ENCODE peak calls at places on chromosomes 6 and 20, in seven cellular contexts. One of them, this sample, is unnamed.

GRCh38 chr6:55636406-55637102 is 57.6 kb upstream of the HMGCLL1 start:
- DNase-seq in lung: no peak
- DNase-seq in HCT116: no peak
- DNase-seq in neural progenitor cell: no peak
- DNase-seq in IMR-90: peak; percentile 76
- DNase-seq in ascending aorta: no peak
- DNase-seq in H7: no peak
- DNase-seq in this sample: peak; percentile 14

GRCh38 chr6:110898111-110898510 is 23.5 kb downstream of the AMD1 start:
- DNase-seq in lung: no peak
- DNase-seq in HCT116: no peak
- DNase-seq in neural progenitor cell: no peak
- DNase-seq in IMR-90: no peak
- DNase-seq in ascending aorta: no peak
- DNase-seq in H7: no peak
- DNase-seq in this sample: no peak

GRCh38 chr6:25050356-25050755 is 114.6 kb upstream of the RIPOR2 start:
- DNase-seq in lung: no peak
- DNase-seq in HCT116: no peak
- DNase-seq in neural progenitor cell: no peak
- DNase-seq in IMR-90: peak; percentile 94
- DNase-seq in ascending aorta: no peak
- DNase-seq in H7: no peak
- DNase-seq in this sample: peak; percentile 25

GRCh38 chr6:79536615-79536968 is 638 bp downstream of the LCA5 start:
- DNase-seq in lung: peak; percentile 38
- DNase-seq in HCT116: no peak
- DNase-seq in neural progenitor cell: peak; percentile 56
- DNase-seq in IMR-90: peak; percentile 31
- DNase-seq in ascending aorta: no peak
- DNase-seq in H7: no peak
- DNase-seq in this sample: no peak

GRCh38 chr6:82589509-82590206 is 226.0 kb downstream of the TPBG start:
- DNase-seq in lung: no peak
- DNase-seq in HCT116: peak; percentile 70
- DNase-seq in neural progenitor cell: peak; percentile 18
- DNase-seq in IMR-90: peak; percentile 64
- DNase-seq in ascending aorta: no peak
- DNase-seq in H7: peak; percentile 46
- DNase-seq in this sample: peak; percentile 88

GRCh38 chr6:168475188-168476013 is 34.4 kb downstream of the SMOC2 start:
- DNase-seq in lung: no peak
- DNase-seq in HCT116: no peak
- DNase-seq in neural progenitor cell: no peak
- DNase-seq in IMR-90: no peak
- DNase-seq in ascending aorta: no peak
- DNase-seq in H7: no peak
- DNase-seq in this sample: no peak

GRCh38 chr6:28812778-28813569 is 110.8 kb downstream of the TRIM27 start:
- DNase-seq in lung: no peak
- DNase-seq in HCT116: no peak
- DNase-seq in neural progenitor cell: no peak
- DNase-seq in IMR-90: no peak
- DNase-seq in ascending aorta: no peak
- DNase-seq in H7: no peak
- DNase-seq in this sample: no peak

GRCh38 chr6:96394727-96395126 is 126.9 kb upstream of the UFL1 start:
- DNase-seq in lung: no peak
- DNase-seq in HCT116: peak; percentile 23
- DNase-seq in neural progenitor cell: peak; percentile 29
- DNase-seq in IMR-90: no peak
- DNase-seq in ascending aorta: no peak
- DNase-seq in H7: no peak
- DNase-seq in this sample: no peak

GRCh38 chr6:113855500-113856010 is 1.6 kb upstream of the MARCKS start:
- DNase-seq in lung: no peak
- DNase-seq in HCT116: no peak
- DNase-seq in neural progenitor cell: peak; percentile 67
- DNase-seq in IMR-90: peak; percentile 55
- DNase-seq in ascending aorta: no peak
- DNase-seq in H7: no peak
- DNase-seq in this sample: no peak

GRCh38 chr20:57703013-57703412 is 6.8 kb downstream of the PMEPA1 start:
- DNase-seq in lung: no peak
- DNase-seq in HCT116: no peak
- DNase-seq in neural progenitor cell: no peak
- DNase-seq in IMR-90: no peak
- DNase-seq in ascending aorta: no peak
- DNase-seq in H7: no peak
- DNase-seq in this sample: no peak

GRCh38 chr20:8587810-8588209 is 455.7 kb downstream of the PLCB1 start:
- DNase-seq in lung: no peak
- DNase-seq in HCT116: no peak
- DNase-seq in neural progenitor cell: no peak
- DNase-seq in IMR-90: no peak
- DNase-seq in ascending aorta: no peak
- DNase-seq in H7: no peak
- DNase-seq in this sample: no peak

GRCh38 chr6:110542311-110543024 is 66.1 kb upstream of the SLC22A16 start:
- DNase-seq in lung: no peak
- DNase-seq in HCT116: no peak
- DNase-seq in neural progenitor cell: no peak
- DNase-seq in IMR-90: no peak
- DNase-seq in ascending aorta: no peak
- DNase-seq in H7: no peak
- DNase-seq in this sample: no peak

GRCh38 chr6:39561536-39562266 is 163.5 kb downstream of the KIF6 start:
- DNase-seq in lung: peak; percentile 52
- DNase-seq in HCT116: no peak
- DNase-seq in neural progenitor cell: no peak
- DNase-seq in IMR-90: no peak
- DNase-seq in ascending aorta: no peak
- DNase-seq in H7: no peak
- DNase-seq in this sample: no peak

GRCh38 chr20:37627767-37628130 is 66.1 kb upstream of the CTNNBL1 start:
- DNase-seq in lung: no peak
- DNase-seq in HCT116: no peak
- DNase-seq in neural progenitor cell: no peak
- DNase-seq in IMR-90: no peak
- DNase-seq in ascending aorta: no peak
- DNase-seq in H7: no peak
- DNase-seq in this sample: no peak

GRCh38 chr6:56364482-56365313 is 117.3 kb upstream of the COL21A1 start:
- DNase-seq in lung: no peak
- DNase-seq in HCT116: no peak
- DNase-seq in neural progenitor cell: no peak
- DNase-seq in IMR-90: peak; percentile 78
- DNase-seq in ascending aorta: no peak
- DNase-seq in H7: no peak
- DNase-seq in this sample: no peak

GRCh38 chr6:25180630-25181375 is 98.4 kb upstream of the CARMIL1 start:
- DNase-seq in lung: no peak
- DNase-seq in HCT116: no peak
- DNase-seq in neural progenitor cell: no peak
- DNase-seq in IMR-90: no peak
- DNase-seq in ascending aorta: no peak
- DNase-seq in H7: peak; percentile 24
- DNase-seq in this sample: no peak

GRCh38 chr6:15066433-15067337 is 179.2 kb upstream of the JARID2 start:
- DNase-seq in lung: peak; percentile 57
- DNase-seq in HCT116: no peak
- DNase-seq in neural progenitor cell: no peak
- DNase-seq in IMR-90: peak; percentile 90
- DNase-seq in ascending aorta: peak; percentile 53
- DNase-seq in H7: no peak
- DNase-seq in this sample: no peak

GRCh38 chr6:156021746-156022396 is 566.2 kb upstream of the NOX3 start:
- DNase-seq in lung: no peak
- DNase-seq in HCT116: no peak
- DNase-seq in neural progenitor cell: no peak
- DNase-seq in IMR-90: peak; percentile 86
- DNase-seq in ascending aorta: no peak
- DNase-seq in H7: no peak
- DNase-seq in this sample: peak; percentile 45

GRCh38 chr6:134853111-134854055 is 96.5 kb downstream of the ALDH8A1 start:
- DNase-seq in lung: no peak
- DNase-seq in HCT116: peak; percentile 82
- DNase-seq in neural progenitor cell: no peak
- DNase-seq in IMR-90: peak; percentile 79
- DNase-seq in ascending aorta: no peak
- DNase-seq in H7: no peak
- DNase-seq in this sample: no peak

GRCh38 chr6:5752282-5752681 is 254.4 kb downstream of the NRN1 start:
- DNase-seq in lung: no peak
- DNase-seq in HCT116: no peak
- DNase-seq in neural progenitor cell: peak; percentile 76
- DNase-seq in IMR-90: peak; percentile 82
- DNase-seq in ascending aorta: no peak
- DNase-seq in H7: no peak
- DNase-seq in this sample: peak; percentile 65

GRCh38 chr6:137417411-137417810 is 76.8 kb downstream of the OLIG3 start:
- DNase-seq in lung: no peak
- DNase-seq in HCT116: no peak
- DNase-seq in neural progenitor cell: no peak
- DNase-seq in IMR-90: peak; percentile 4
- DNase-seq in ascending aorta: no peak
- DNase-seq in H7: no peak
- DNase-seq in this sample: no peak

GRCh38 chr20:39206899-39207564 is 244.9 kb downstream of the DHX35 start:
- DNase-seq in lung: peak; percentile 34
- DNase-seq in HCT116: no peak
- DNase-seq in neural progenitor cell: no peak
- DNase-seq in IMR-90: no peak
- DNase-seq in ascending aorta: no peak
- DNase-seq in H7: no peak
- DNase-seq in this sample: no peak
- H3K36me3 ChIP-seq in lung: no peaks in the 10 kb centered on the region
- H3K36me3 ChIP-seq in HCT116: no peaks in the 10 kb centered on the region
- H3K36me3 ChIP-seq in neural progenitor cell: no peaks in the 10 kb centered on the region
- H3K36me3 ChIP-seq in IMR-90: no peaks in the 10 kb centered on the region
- H3K36me3 ChIP-seq in ascending aorta: no peaks in the 10 kb centered on the region
- H3K36me3 ChIP-seq in H7: no peaks in the 10 kb centered on the region
- H3K36me3 ChIP-seq in this sample: no peaks in the 10 kb centered on the region

GRCh38 chr6:158631678-158632537 is 12.6 kb downstream of the DYNLT1 start:
- DNase-seq in lung: no peak
- DNase-seq in HCT116: peak; percentile 69
- DNase-seq in neural progenitor cell: no peak
- DNase-seq in IMR-90: peak; percentile 97
- DNase-seq in ascending aorta: peak; percentile 51
- DNase-seq in H7: no peak
- DNase-seq in this sample: peak; percentile 45
- H3K36me3 ChIP-seq in lung: peaks cover 41% of the 10 kb centered on the region
- H3K36me3 ChIP-seq in HCT116: peaks cover 10% of the 10 kb centered on the region
- H3K36me3 ChIP-seq in neural progenitor cell: no peaks in the 10 kb centered on the region
- H3K36me3 ChIP-seq in IMR-90: peaks cover 32% of the 10 kb centered on the region
- H3K36me3 ChIP-seq in ascending aorta: peaks cover 25% of the 10 kb centered on the region
- H3K36me3 ChIP-seq in H7: peaks cover 8% of the 10 kb centered on the region
- H3K36me3 ChIP-seq in this sample: peaks cover 2% of the 10 kb centered on the region

DNA sequence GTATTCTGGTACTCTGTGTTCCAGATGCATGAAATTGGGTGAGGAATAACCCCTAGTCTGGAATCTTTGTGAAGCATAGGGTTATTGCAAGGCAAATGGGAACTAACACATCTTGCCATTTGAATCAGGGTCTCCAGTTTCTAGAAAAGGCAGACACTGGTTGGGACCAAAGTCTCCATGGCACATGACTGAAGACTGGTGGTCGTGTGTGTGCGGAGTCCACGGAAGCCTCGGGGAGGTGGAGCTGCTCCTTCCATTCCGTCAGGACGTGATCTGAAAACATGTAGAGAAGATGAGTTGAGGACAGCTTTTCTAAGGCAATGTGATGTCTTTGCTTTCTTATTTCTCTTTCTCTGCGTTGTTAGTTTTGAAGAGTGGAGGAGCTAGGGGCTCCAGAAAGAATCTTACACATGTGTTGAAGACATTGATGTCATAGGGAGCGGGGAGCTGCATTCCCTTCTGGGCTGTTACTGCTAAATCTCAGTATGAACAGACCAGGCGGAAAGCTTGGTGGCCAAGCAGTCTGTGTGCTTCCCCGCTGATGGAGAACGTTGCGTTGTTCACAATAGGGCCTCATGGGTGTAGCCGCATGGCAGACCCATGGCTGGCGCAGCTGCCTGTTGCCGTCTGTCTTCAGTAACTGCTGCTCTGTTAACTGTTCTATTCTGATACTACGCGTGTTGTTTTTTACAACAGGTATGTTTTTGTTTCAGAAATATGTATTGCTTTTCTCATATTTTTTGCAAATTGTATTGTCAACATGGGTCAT is 4.8 kb upstream of the SLC17A9 start:
- DNase-seq in lung: no peak
- DNase-seq in HCT116: no peak
- DNase-seq in neural progenitor cell: no peak
- DNase-seq in IMR-90: no peak
- DNase-seq in ascending aorta: no peak
- DNase-seq in H7: no peak
- DNase-seq in this sample: no peak
- H3K36me3 ChIP-seq in lung: peaks cover 47% of the 10 kb centered on the region
- H3K36me3 ChIP-seq in HCT116: peaks cover 43% of the 10 kb centered on the region
- H3K36me3 ChIP-seq in neural progenitor cell: no peaks in the 10 kb centered on the region
- H3K36me3 ChIP-seq in IMR-90: peaks cover 61% of the 10 kb centered on the region
- H3K36me3 ChIP-seq in ascending aorta: peaks cover 71% of the 10 kb centered on the region
- H3K36me3 ChIP-seq in H7: peaks cover 58% of the 10 kb centered on the region
- H3K36me3 ChIP-seq in this sample: peaks cover 8% of the 10 kb centered on the region

GRCh38 chr6:8940356-8940755 is 505.0 kb upstream of the SLC35B3 start:
- DNase-seq in lung: no peak
- DNase-seq in HCT116: no peak
- DNase-seq in neural progenitor cell: no peak
- DNase-seq in IMR-90: no peak
- DNase-seq in ascending aorta: no peak
- DNase-seq in H7: no peak
- DNase-seq in this sample: no peak

GRCh38 chr6:8947900-8948299 is 512.6 kb upstream of the SLC35B3 start:
- DNase-seq in lung: no peak
- DNase-seq in HCT116: no peak
- DNase-seq in neural progenitor cell: no peak
- DNase-seq in IMR-90: no peak
- DNase-seq in ascending aorta: no peak
- DNase-seq in H7: no peak
- DNase-seq in this sample: no peak

GRCh38 chr6:8943073-8943472 is 507.7 kb upstream of the SLC35B3 start:
- DNase-seq in lung: no peak
- DNase-seq in HCT116: no peak
- DNase-seq in neural progenitor cell: no peak
- DNase-seq in IMR-90: no peak
- DNase-seq in ascending aorta: no peak
- DNase-seq in H7: no peak
- DNase-seq in this sample: no peak

GRCh38 chr6:8941578-8941977 is 506.2 kb upstream of the SLC35B3 start:
- DNase-seq in lung: no peak
- DNase-seq in HCT116: no peak
- DNase-seq in neural progenitor cell: no peak
- DNase-seq in IMR-90: no peak
- DNase-seq in ascending aorta: no peak
- DNase-seq in H7: no peak
- DNase-seq in this sample: no peak

DNA sequence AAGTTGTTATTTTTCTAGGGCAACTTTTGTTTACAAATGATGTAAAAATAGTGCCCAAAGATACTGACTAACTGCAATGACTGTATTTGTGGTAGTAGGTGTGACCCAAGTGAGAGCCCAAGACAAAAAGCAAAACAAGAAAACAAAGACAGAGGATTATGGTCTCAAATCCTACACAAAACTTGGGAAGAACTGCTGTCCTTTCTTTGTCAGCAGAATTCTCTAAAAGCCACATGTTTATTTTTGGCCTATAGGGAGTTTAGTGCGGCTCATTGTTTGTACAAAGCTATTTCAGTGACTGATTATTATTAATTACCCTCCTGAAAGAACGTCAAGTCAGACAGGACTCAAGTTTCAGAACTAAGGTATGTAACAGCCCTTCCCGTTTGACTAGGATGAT is 509.2 kb upstream of the SLC35B3 start:
- DNase-seq in lung: no peak
- DNase-seq in HCT116: no peak
- DNase-seq in neural progenitor cell: peak; percentile 23
- DNase-seq in IMR-90: no peak
- DNase-seq in ascending aorta: no peak
- DNase-seq in H7: no peak
- DNase-seq in this sample: no peak
- H3K36me3 ChIP-seq in lung: no peaks in the 10 kb centered on the region
- H3K36me3 ChIP-seq in HCT116: no peaks in the 10 kb centered on the region
- H3K36me3 ChIP-seq in neural progenitor cell: no peaks in the 10 kb centered on the region
- H3K36me3 ChIP-seq in IMR-90: no peaks in the 10 kb centered on the region
- H3K36me3 ChIP-seq in ascending aorta: no peaks in the 10 kb centered on the region
- H3K36me3 ChIP-seq in H7: no peaks in the 10 kb centered on the region
- H3K36me3 ChIP-seq in this sample: no peaks in the 10 kb centered on the region

This sample was measured in kidney epithelial cell.